ENCODE peak calls at places on chromosome X, in six cellular contexts. One of them, this sample, is unnamed.

GRCh38 chrX:124239911-124240310 is 92.5 kb upstream of the TEX13D start:
- DNase-seq in brain microvascular endothelial cell: no peak
- DNase-seq in K562: no peak
- DNase-seq in CD8-positive, alpha-beta T cell: no peak
- DNase-seq in psoas muscle: no peak
- DNase-seq in AG04449: no peak
- DNase-seq in this sample: no peak

GRCh38 chrX:16838202-16839066 is 31.7 kb downstream of the RBBP7 start:
- DNase-seq in psoas muscle: peak; percentile 71
- DNase-seq in brain microvascular endothelial cell: peak; percentile 85
- DNase-seq in CD8-positive, alpha-beta T cell: no peak
- DNase-seq in AG04449: peak; percentile 73
- DNase-seq in K562: no peak
- DNase-seq in this sample: no peak

GRCh38 chrX:65706041-65706828 is 38.8 kb downstream of the MSN start:
- DNase-seq in brain microvascular endothelial cell: peak; percentile 46
- DNase-seq in psoas muscle: peak; percentile 66
- DNase-seq in AG04449: no peak
- DNase-seq in K562: peak; percentile 21
- DNase-seq in CD8-positive, alpha-beta T cell: peak; percentile 46
- DNase-seq in this sample: no peak

GRCh38 chrX:121365572-121366161 is 318.3 kb downstream of the GLUD2 start:
- DNase-seq in psoas muscle: no peak
- DNase-seq in brain microvascular endothelial cell: no peak
- DNase-seq in AG04449: no peak
- DNase-seq in CD8-positive, alpha-beta T cell: no peak
- DNase-seq in K562: no peak
- DNase-seq in this sample: no peak

GRCh38 chrX:30313322-30313721 is 4.1 kb upstream of the NR0B1 start:
- DNase-seq in psoas muscle: no peak
- DNase-seq in CD8-positive, alpha-beta T cell: no peak
- DNase-seq in AG04449: no peak
- DNase-seq in brain microvascular endothelial cell: no peak
- DNase-seq in K562: no peak
- DNase-seq in this sample: no peak

GRCh38 chrX:107826286-107827136 is 845 bp downstream of the MID2 start:
- DNase-seq in AG04449: no peak
- DNase-seq in psoas muscle: peak; percentile 64
- DNase-seq in CD8-positive, alpha-beta T cell: peak; percentile 49
- DNase-seq in K562: no peak
- DNase-seq in brain microvascular endothelial cell: peak; percentile 31
- DNase-seq in this sample: no peak

GRCh38 chrX:71095971-71096701 is 485 bp downstream of the FOXO4 start:
- DNase-seq in CD8-positive, alpha-beta T cell: peak; percentile 70
- DNase-seq in AG04449: no peak
- DNase-seq in psoas muscle: no peak
- DNase-seq in brain microvascular endothelial cell: no peak
- DNase-seq in K562: peak; percentile 77
- DNase-seq in this sample: no peak

GRCh38 chrX:74449322-74449936 is 28.1 kb downstream of the SLC16A2 start:
- DNase-seq in K562: no peak
- DNase-seq in AG04449: no peak
- DNase-seq in CD8-positive, alpha-beta T cell: peak; percentile 27
- DNase-seq in brain microvascular endothelial cell: no peak
- DNase-seq in psoas muscle: no peak
- DNase-seq in this sample: no peak

GRCh38 chrX:10031743-10032142 is 64.6 kb downstream of the CLDN34 start:
- DNase-seq in AG04449: no peak
- DNase-seq in psoas muscle: no peak
- DNase-seq in brain microvascular endothelial cell: no peak
- DNase-seq in K562: no peak
- DNase-seq in CD8-positive, alpha-beta T cell: no peak
- DNase-seq in this sample: no peak

GRCh38 chrX:11427082-11428033 is 134.1 kb downstream of the AMELX start:
- DNase-seq in AG04449: no peak
- DNase-seq in CD8-positive, alpha-beta T cell: no peak
- DNase-seq in K562: peak; percentile 71
- DNase-seq in brain microvascular endothelial cell: no peak
- DNase-seq in psoas muscle: peak; percentile 79
- DNase-seq in this sample: no peak

GRCh38 chrX:120358687-120359086 is 3.2 kb upstream of the ATP1B4 start:
- DNase-seq in psoas muscle: no peak
- DNase-seq in brain microvascular endothelial cell: peak; percentile 52
- DNase-seq in CD8-positive, alpha-beta T cell: no peak
- DNase-seq in AG04449: no peak
- DNase-seq in K562: no peak
- DNase-seq in this sample: no peak

GRCh38 chrX:107827852-107828251 is 2.2 kb downstream of the MID2 start:
- DNase-seq in psoas muscle: no peak
- DNase-seq in CD8-positive, alpha-beta T cell: no peak
- DNase-seq in AG04449: no peak
- DNase-seq in brain microvascular endothelial cell: no peak
- DNase-seq in K562: no peak
- DNase-seq in this sample: no peak

GRCh38 chrX:139194571-139195280 is 335.8 kb upstream of the F9 start:
- DNase-seq in brain microvascular endothelial cell: no peak
- DNase-seq in CD8-positive, alpha-beta T cell: no peak
- DNase-seq in K562: peak; percentile 48
- DNase-seq in psoas muscle: peak; percentile 79
- DNase-seq in AG04449: no peak
- DNase-seq in this sample: no peak

GRCh38 chrX:41332408-41332987 is 1.5 kb upstream of the DDX3X start:
- DNase-seq in psoas muscle: no peak
- DNase-seq in AG04449: no peak
- DNase-seq in CD8-positive, alpha-beta T cell: no peak
- DNase-seq in brain microvascular endothelial cell: peak; percentile 12
- DNase-seq in K562: no peak
- DNase-seq in this sample: no peak

GRCh38 chrX:31181377-31182038 is 109.7 kb upstream of the FTHL17 start:
- DNase-seq in AG04449: no peak
- DNase-seq in K562: no peak
- DNase-seq in psoas muscle: no peak
- DNase-seq in brain microvascular endothelial cell: no peak
- DNase-seq in CD8-positive, alpha-beta T cell: no peak
- DNase-seq in this sample: no peak

GRCh38 chrX:68261060-68261672 is 172.1 kb downstream of the OPHN1 start:
- DNase-seq in CD8-positive, alpha-beta T cell: no peak
- DNase-seq in psoas muscle: no peak
- DNase-seq in K562: no peak
- DNase-seq in AG04449: no peak
- DNase-seq in brain microvascular endothelial cell: no peak
- DNase-seq in this sample: no peak

GRCh38 chrX:71609095-71609750 is 9.1 kb downstream of the CXCR3 start:
- DNase-seq in psoas muscle: no peak
- DNase-seq in CD8-positive, alpha-beta T cell: no peak
- DNase-seq in K562: no peak
- DNase-seq in AG04449: no peak
- DNase-seq in brain microvascular endothelial cell: no peak
- DNase-seq in this sample: no peak

GRCh38 chrX:12777670-12778069 is 13.5 kb upstream of the PRPS2 start:
- DNase-seq in K562: no peak
- DNase-seq in AG04449: no peak
- DNase-seq in psoas muscle: no peak
- DNase-seq in CD8-positive, alpha-beta T cell: no peak
- DNase-seq in brain microvascular endothelial cell: no peak
- DNase-seq in this sample: no peak

GRCh38 chrX:23656684-23657083 is 10.6 kb upstream of the PRDX4 start:
- DNase-seq in AG04449: no peak
- DNase-seq in CD8-positive, alpha-beta T cell: no peak
- DNase-seq in K562: no peak
- DNase-seq in brain microvascular endothelial cell: no peak
- DNase-seq in psoas muscle: no peak
- DNase-seq in this sample: no peak

GRCh38 chrX:71543316-71543715 is 10.4 kb downstream of the OGT start:
- DNase-seq in brain microvascular endothelial cell: peak; percentile 28
- DNase-seq in psoas muscle: no peak
- DNase-seq in K562: no peak
- DNase-seq in CD8-positive, alpha-beta T cell: no peak
- DNase-seq in AG04449: no peak
- DNase-seq in this sample: no peak

GRCh38 chrX:39759526-39760224 is 338.1 kb downstream of the BCOR start:
- DNase-seq in psoas muscle: no peak
- DNase-seq in CD8-positive, alpha-beta T cell: no peak
- DNase-seq in brain microvascular endothelial cell: peak; percentile 66
- DNase-seq in K562: no peak
- DNase-seq in AG04449: peak; percentile 41
- DNase-seq in this sample: no peak

GRCh38 chrX:97909245-97909644 is 1025.5 kb downstream of the RPA4 start:
- DNase-seq in K562: no peak
- DNase-seq in psoas muscle: no peak
- DNase-seq in AG04449: no peak
- DNase-seq in CD8-positive, alpha-beta T cell: no peak
- DNase-seq in brain microvascular endothelial cell: no peak
- DNase-seq in this sample: no peak

GRCh38 chrX:71911023-71911730 is 532 bp downstream of the NHSL2 start:
- DNase-seq in CD8-positive, alpha-beta T cell: peak; percentile 46
- DNase-seq in K562: no peak
- DNase-seq in AG04449: no peak
- DNase-seq in brain microvascular endothelial cell: no peak
- DNase-seq in psoas muscle: no peak
- DNase-seq in this sample: no peak

GRCh38 chrX:100494570-100494969 is 84.5 kb upstream of the PCDH19 start:
- DNase-seq in K562: no peak
- DNase-seq in CD8-positive, alpha-beta T cell: no peak
- DNase-seq in psoas muscle: no peak
- DNase-seq in AG04449: no peak
- DNase-seq in brain microvascular endothelial cell: no peak
- DNase-seq in this sample: no peak

GRCh38 chrX:147779173-147779572 is 132.5 kb upstream of the FMR1 start:
- DNase-seq in K562: no peak
- DNase-seq in psoas muscle: no peak
- DNase-seq in brain microvascular endothelial cell: no peak
- DNase-seq in AG04449: no peak
- DNase-seq in CD8-positive, alpha-beta T cell: no peak
- DNase-seq in this sample: no peak

GRCh38 chrX:31487946-31488345 is 416.1 kb upstream of the FTHL17 start:
- DNase-seq in K562: no peak
- DNase-seq in psoas muscle: no peak
- DNase-seq in AG04449: no peak
- DNase-seq in CD8-positive, alpha-beta T cell: no peak
- DNase-seq in brain microvascular endothelial cell: no peak
- DNase-seq in this sample: no peak

GRCh38 chrX:81082649-81083048 is 119.1 kb downstream of the HMGN5 start:
- DNase-seq in AG04449: no peak
- DNase-seq in psoas muscle: no peak
- DNase-seq in K562: no peak
- DNase-seq in brain microvascular endothelial cell: no peak
- DNase-seq in CD8-positive, alpha-beta T cell: no peak
- DNase-seq in this sample: no peak

GRCh38 chrX:49225858-49226257 is 7.3 kb downstream of the CACNA1F start:
- DNase-seq in AG04449: no peak
- DNase-seq in psoas muscle: no peak
- DNase-seq in brain microvascular endothelial cell: no peak
- DNase-seq in CD8-positive, alpha-beta T cell: no peak
- DNase-seq in K562: no peak
- DNase-seq in this sample: no peak

GRCh38 chrX:153414838-153415552 is 3.7 kb downstream of the ZFP92 start:
- DNase-seq in AG04449: no peak
- DNase-seq in brain microvascular endothelial cell: no peak
- DNase-seq in psoas muscle: peak; percentile 51
- DNase-seq in K562: no peak
- DNase-seq in CD8-positive, alpha-beta T cell: no peak
- DNase-seq in this sample: no peak

GRCh38 chrX:108399427-108400165 is 38.6 kb downstream of the COL4A6 start:
- DNase-seq in brain microvascular endothelial cell: peak; percentile 5
- DNase-seq in K562: no peak
- DNase-seq in CD8-positive, alpha-beta T cell: no peak
- DNase-seq in AG04449: no peak
- DNase-seq in psoas muscle: no peak
- DNase-seq in this sample: no peak

GRCh38 chrX:44314259-44314734 is 29.2 kb downstream of the EFHC2 start:
- DNase-seq in brain microvascular endothelial cell: peak; percentile 33
- DNase-seq in AG04449: no peak
- DNase-seq in psoas muscle: peak; percentile 52
- DNase-seq in CD8-positive, alpha-beta T cell: no peak
- DNase-seq in K562: peak; percentile 89
- DNase-seq in this sample: peak; percentile 0

GRCh38 chrX:7330551-7330950 is 182.6 kb upstream of the PUDP start:
- DNase-seq in psoas muscle: no peak
- DNase-seq in K562: no peak
- DNase-seq in CD8-positive, alpha-beta T cell: no peak
- DNase-seq in brain microvascular endothelial cell: no peak
- DNase-seq in AG04449: no peak
- DNase-seq in this sample: no peak

GRCh38 chrX:7334253-7334935 is 186.4 kb upstream of the PUDP start:
- DNase-seq in K562: no peak
- DNase-seq in psoas muscle: no peak
- DNase-seq in brain microvascular endothelial cell: peak; percentile 69
- DNase-seq in AG04449: no peak
- DNase-seq in CD8-positive, alpha-beta T cell: no peak
- DNase-seq in this sample: peak; percentile 55

GRCh38 chrX:7330971-7331746 is 183.2 kb upstream of the PUDP start:
- DNase-seq in K562: no peak
- DNase-seq in AG04449: peak; percentile 89
- DNase-seq in brain microvascular endothelial cell: peak; percentile 72
- DNase-seq in psoas muscle: no peak
- DNase-seq in CD8-positive, alpha-beta T cell: no peak
- DNase-seq in this sample: no peak
- H3K4me3 ChIP-seq in K562: no peak overlapping the region
- H3K4me3 ChIP-seq in AG04449: no peak overlapping the region
- H3K4me3 ChIP-seq in brain microvascular endothelial cell: no peak overlapping the region
- H3K4me3 ChIP-seq in psoas muscle: no peak overlapping the region
- H3K4me3 ChIP-seq in CD8-positive, alpha-beta T cell: no peak overlapping the region
- H3K4me3 ChIP-seq in this sample: no peak overlapping the region

GRCh38 chrX:101759000-101759399 is 99.3 kb upstream of the ARMCX2 start:
- DNase-seq in CD8-positive, alpha-beta T cell: peak; percentile 10
- DNase-seq in psoas muscle: peak; percentile 47
- DNase-seq in K562: peak; percentile 32
- DNase-seq in AG04449: no peak
- DNase-seq in brain microvascular endothelial cell: peak; percentile 57
- DNase-seq in this sample: peak; percentile 1
- TF ChIP-seq CTCF in CD8-positive, alpha-beta T cell: peak; percentile 46
- TF ChIP-seq CTCF in psoas muscle: peak; percentile 49
- TF ChIP-seq CTCF in K562: peak; percentile 30
- TF ChIP-seq CTCF in AG04449: peak; percentile 24
- TF ChIP-seq CTCF in brain microvascular endothelial cell: peak; percentile 54
- TF ChIP-seq CTCF in this sample: peak; percentile 47

GRCh38 chrX:36334508-36335015 is 415.0 kb downstream of the CFAP47 start:
- DNase-seq in CD8-positive, alpha-beta T cell: no peak
- DNase-seq in AG04449: no peak
- DNase-seq in psoas muscle: no peak
- DNase-seq in K562: no peak
- DNase-seq in brain microvascular endothelial cell: no peak
- DNase-seq in this sample: no peak
- H3K4me3 ChIP-seq in CD8-positive, alpha-beta T cell: no peak overlapping the region
- H3K4me3 ChIP-seq in AG04449: no peak overlapping the region
- H3K4me3 ChIP-seq in psoas muscle: no peak overlapping the region
- H3K4me3 ChIP-seq in K562: no peak overlapping the region
- H3K4me3 ChIP-seq in brain microvascular endothelial cell: no peak overlapping the region
- H3K4me3 ChIP-seq in this sample: no peak overlapping the region

DNA sequence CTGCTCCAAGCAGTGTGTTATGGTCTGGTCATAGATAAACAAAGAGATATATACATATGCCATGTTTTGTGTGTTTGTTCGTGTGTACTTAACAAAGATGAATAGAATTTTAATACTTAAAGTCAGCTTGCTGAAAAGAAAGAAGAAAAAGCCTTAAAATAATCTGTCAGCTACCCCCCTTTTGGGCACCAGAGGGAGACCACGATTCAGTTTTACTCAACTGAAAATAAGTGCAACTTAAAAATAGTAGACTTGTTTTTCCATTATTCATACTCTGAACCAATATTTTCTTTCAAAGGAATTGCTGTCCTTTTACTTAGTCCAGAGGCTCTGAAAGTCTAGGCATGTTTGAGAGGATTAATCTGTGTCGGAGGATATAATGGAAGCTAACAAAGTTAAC is 181.7 kb upstream of the AGTR2 start:
- DNase-seq in K562: no peak
- DNase-seq in CD8-positive, alpha-beta T cell: no peak
- DNase-seq in psoas muscle: no peak
- DNase-seq in AG04449: no peak
- DNase-seq in brain microvascular endothelial cell: no peak
- DNase-seq in this sample: no peak
- TF ChIP-seq CTCF in K562: peak; percentile 15
- TF ChIP-seq CTCF in CD8-positive, alpha-beta T cell: no peak
- TF ChIP-seq CTCF in psoas muscle: no peak
- TF ChIP-seq CTCF in AG04449: no peak
- TF ChIP-seq CTCF in brain microvascular endothelial cell: peak; percentile 32
- TF ChIP-seq CTCF in this sample: no peak

This sample was measured in AG04450.